ENCODE peak calls at places on chromosomes 13 and 19, in four cellular contexts. H is K562, A is IMR-90, I is endothelial cell of umbilical vein. O is an unnamed sample. For H3K4me1 and H3K9me1, the result is how much of the 10 kb centered on the place peaks cover.

GRCh38 chr13:23372264-23372905 is 61.1 kb downstream of the SACS start:
- DNase-seq in H (no peak), A (peak), I (peak), O (no peak)

GRCh38 chr19:2212861-2213711 is 23.0 kb downstream of the PLEKHJ1 start:
- DNase-seq in H (no peak), A (no peak), I (no peak), O (no peak)

GRCh38 chr19:50893047-50893737 is 18.0 kb downstream of the KLK4 start:
- DNase-seq in H (peak), A (no peak), I (no peak), O (no peak)

GRCh38 chr13:27233964-27234363 is 17.4 kb upstream of the RPL21 start:
- DNase-seq in H (no peak), A (no peak), I (no peak), O (no peak)

GRCh38 chr13:98571955-98572662 is 4.8 kb downstream of the STK24 start:
- DNase-seq in H (no peak), A (peak), I (peak), O (no peak)

GRCh38 chr19:46515879-46516350 is 20.2 kb upstream of the PNMA8B start:
- DNase-seq in H (peak), A (peak), I (peak), O (no peak)

GRCh38 chr13:72798817-72799216 is 16.9 kb downstream of the PIBF1 start:
- DNase-seq in H (no peak), A (no peak), I (no peak), O (no peak)

GRCh38 chr19:42250249-42250665 is 4.7 kb downstream of the ERF start:
- DNase-seq in H (no peak), A (no peak), I (no peak), O (no peak)

GRCh38 chr13:28704919-28705318 is 13.9 kb downstream of the SLC46A3 start:
- DNase-seq in H (no peak), A (no peak), I (no peak), O (no peak)
- H3K9ac ChIP-seq in H (no peak), A (no peak), I (no peak), O (no peak)

GRCh38 chr13:40342461-40342860 is 324.0 kb downstream of the FOXO1 start:
- DNase-seq in H (no peak), A (no peak), I (no peak), O (no peak)

GRCh38 chr13:40340368-40341085 is 325.9 kb downstream of the FOXO1 start:
- DNase-seq in H (no peak), A (no peak), I (peak), O (no peak)

GRCh38 chr13:40342901-40343300 is 323.5 kb downstream of the FOXO1 start:
- DNase-seq in H (no peak), A (no peak), I (no peak), O (no peak)

GRCh38 chr13:40341501-40341900 is 324.9 kb downstream of the FOXO1 start:
- DNase-seq in H (no peak), A (no peak), I (no peak), O (no peak)

GRCh38 chr13:40341086-40341471 is 325.4 kb downstream of the FOXO1 start:
- DNase-seq in H (no peak), A (no peak), I (no peak), O (no peak)
- H3K4me1 ChIP-seq in H (under half), A (under half), I (under half), O (under half)

GRCh38 chr13:84606616-84607015 is 724.3 kb upstream of the SLITRK1 start:
- DNase-seq in H (no peak), A (no peak), I (no peak), O (no peak)

GRCh38 chr13:84609716-84610115 is 727.4 kb upstream of the SLITRK1 start:
- DNase-seq in H (no peak), A (peak), I (no peak), O (peak)

GRCh38 chr13:84605927-84606326 is 723.7 kb upstream of the SLITRK1 start:
- DNase-seq in H (no peak), A (no peak), I (no peak), O (no peak)

GRCh38 chr13:84607614-84608013 is 725.3 kb upstream of the SLITRK1 start:
- DNase-seq in H (no peak), A (peak), I (no peak), O (no peak)
- H3K9me1 ChIP-seq in H (under half), A (under half), I (under half), O (under half)

GRCh38 chr19:6233827-6234511 is 45.8 kb downstream of the MLLT1 start:
- DNase-seq in H (peak), A (no peak), I (peak), O (no peak)
- H3K9ac ChIP-seq in H (peak), A (peak), I (no peak), O (no peak)

GRCh38 chr19:33277434-33277833 is 24.9 kb downstream of the CEBPA start:
- DNase-seq in H (no peak), A (no peak), I (no peak), O (no peak)

GRCh38 chr19:33279430-33280350 is 22.6 kb downstream of the CEBPA start:
- DNase-seq in H (no peak), A (no peak), I (no peak), O (no peak)

GRCh38 chr19:33278403-33279269 is 23.7 kb downstream of the CEBPA start:
- DNase-seq in H (no peak), A (no peak), I (no peak), O (no peak)

GRCh38 chr19:33275933-33276619 is 26.3 kb downstream of the CEBPA start:
- DNase-seq in H (no peak), A (no peak), I (no peak), O (no peak)

DNA sequence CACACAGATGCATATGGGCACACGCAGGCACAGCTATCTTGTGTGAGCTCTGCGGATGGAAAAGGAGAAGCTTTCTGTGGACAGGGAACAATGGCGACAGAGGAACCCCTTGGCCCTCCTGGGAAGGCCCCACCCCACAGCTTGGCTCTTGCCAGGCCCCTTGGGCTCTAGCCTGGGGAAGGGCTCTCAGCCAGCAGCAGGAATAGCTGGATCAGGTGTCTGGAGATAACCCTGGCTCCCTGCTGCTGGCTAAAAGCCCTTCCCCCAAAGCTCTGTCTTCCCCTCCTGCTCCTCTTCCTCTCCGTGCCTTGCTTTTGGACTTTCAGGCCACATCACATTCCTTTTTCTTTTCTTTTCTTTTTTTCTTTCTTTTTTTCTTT is 24.3 kb downstream of the CEBPA start:
- DNase-seq in H (no peak), A (no peak), I (no peak), O (no peak)
- H3K4me1 ChIP-seq in H (under half), A (under half), I (under half), O (under half)

GRCh38 chr19:54013866-54014265 is 22.4 kb downstream of the CACNG6 start:
- DNase-seq in H (no peak), A (no peak), I (no peak), O (no peak)

GRCh38 chr19:54011507-54012211 is 20.2 kb downstream of the CACNG6 start:
- DNase-seq in H (no peak), A (no peak), I (no peak), O (no peak)

GRCh38 chr19:54010474-54010873 is 19.0 kb downstream of the CACNG6 start:
- DNase-seq in H (no peak), A (no peak), I (no peak), O (no peak)

GRCh38 chr19:54017266-54017665 is 25.8 kb downstream of the CACNG6 start:
- DNase-seq in H (no peak), A (peak), I (no peak), O (no peak)

GRCh38 chr19:54014920-54015560 is 23.6 kb downstream of the CACNG6 start:
- DNase-seq in H (no peak), A (no peak), I (no peak), O (no peak)
- H3K9me1 ChIP-seq in H (under half), A (under half), I (under half), O (under half)

DNA sequence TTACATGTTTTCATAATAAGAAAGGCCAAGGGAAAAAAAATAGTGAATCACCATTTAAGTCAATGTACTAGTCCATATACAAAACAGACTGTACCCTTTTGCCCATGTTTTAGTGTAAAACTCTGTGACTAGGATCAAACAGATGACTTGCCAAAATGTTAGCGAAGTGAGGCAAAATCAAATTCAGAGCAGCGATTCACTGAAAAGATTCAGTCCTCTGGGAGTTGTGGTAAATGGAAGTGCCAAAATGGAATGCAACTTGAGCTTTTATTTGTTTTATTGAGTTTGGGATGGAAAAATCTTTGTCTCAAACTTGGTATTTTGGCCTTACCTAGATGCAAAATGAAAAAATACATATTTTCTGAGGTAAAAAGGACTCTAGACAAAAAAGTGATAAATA is 9.1 kb downstream of the CDADC1 start:
- DNase-seq in H (no peak), A (peak), I (no peak), O (no peak)
- H3K9ac ChIP-seq in H (no peak), A (no peak), I (no peak), O (no peak)

O was measured in keratinocyte.